ENCODE peak calls at places on chromosome 9, in nine cellular contexts. C is NCI-H1417; P is HFF-Myc; L is GM19239; Q is uterus; K is adipocyte; Y is activated T-helper 1 cell treated with Interleukin-2 at 50 U/mL for 16 hours; A is HuH-7; G is activated CD4-positive, alpha-beta memory T cell treated with anti-CD3 and anti-CD28 coated beads, Interleukin-2, amount 10 ng/mL, durations not matched to agents 7 days and 5 days. V is an unnamed sample.

GRCh38 chr9:84670106-84670800 is 724 bp downstream of the NTRK2 start:
- DNase-seq in C (peak), K (peak), L (no peak), Q (no peak), P (no peak), G (no peak), Y (no peak), A (no peak), V (no peak)

GRCh38 chr9:27800159-27800558 is 226.9 kb upstream of the C9orf72 start:
- DNase-seq in G (no peak), Y (no peak), A (no peak), C (no peak), K (no peak), Q (no peak), P (no peak), L (no peak), V (no peak)

GRCh38 chr9:133710661-133711427 is 27.3 kb downstream of the SARDH start:
- DNase-seq in G (no peak), Q (no peak), C (no peak), L (no peak), Y (no peak), A (no peak), P (no peak), K (no peak), V (no peak)

GRCh38 chr9:126474786-126475485 is 138.8 kb upstream of the LMX1B start:
- DNase-seq in P (no peak), A (no peak), Q (no peak), C (no peak), K (peak), Y (no peak), G (no peak), L (no peak), V (peak)

GRCh38 chr9:30913331-30913730 is 1471.1 kb upstream of the ACO1 start:
- DNase-seq in G (no peak), Y (no peak), K (no peak), P (no peak), A (no peak), L (no peak), Q (no peak), C (no peak), V (no peak)

GRCh38 chr9:109454601-109455155 is 43.4 kb downstream of the PTPN3 start:
- DNase-seq in K (no peak), C (no peak), L (no peak), A (no peak), Q (no peak), G (no peak), Y (no peak), P (no peak), V (no peak)

GRCh38 chr9:124437086-124437485 is 13.2 kb upstream of the ADGRD2 start:
- DNase-seq in A (no peak), L (no peak), Q (no peak), P (no peak), G (no peak), Y (no peak), K (no peak), C (no peak), V (no peak)

GRCh38 chr9:131310833-131311554 is 21.5 kb downstream of the PLPP7 start:
- DNase-seq in G (peak), Q (no peak), Y (peak), P (no peak), L (peak), C (no peak), K (no peak), A (no peak), V (no peak)

GRCh38 chr9:127973169-127974001 is 7.4 kb downstream of the EEIG1 start:
- DNase-seq in Q (no peak), Y (no peak), L (no peak), K (no peak), P (no peak), G (no peak), C (peak), A (no peak), V (no peak)

GRCh38 chr9:86557063-86557766 is 203.0 kb upstream of the TUT7 start:
- DNase-seq in Q (peak), K (peak), G (no peak), L (no peak), Y (no peak), C (no peak), P (no peak), A (no peak), V (peak)

GRCh38 chr9:98171176-98171925 is 21.1 kb downstream of the CORO2A start:
- DNase-seq in G (no peak), Q (no peak), K (no peak), A (no peak), C (no peak), Y (no peak), L (no peak), P (no peak), V (no peak)

GRCh38 chr9:36924071-36924470 is 110.0 kb downstream of the PAX5 start:
- DNase-seq in A (no peak), C (peak), K (peak), L (no peak), G (peak), Y (no peak), Q (no peak), P (peak), V (peak)

GRCh38 chr9:642014-642413 is 199.5 kb upstream of the DMRT1 start:
- DNase-seq in Q (no peak), A (no peak), C (no peak), K (no peak), P (no peak), L (no peak), G (no peak), Y (no peak), V (no peak)

GRCh38 chr9:75108571-75108970 is 20.3 kb downstream of the OSTF1 start:
- DNase-seq in P (no peak), Y (no peak), L (no peak), A (no peak), K (peak), Q (peak), C (no peak), G (peak), V (no peak)

GRCh38 chr9:2016411-2017208 is 1.5 kb downstream of the SMARCA2 start:
- DNase-seq in K (peak), Q (peak), C (peak), A (peak), L (no peak), G (peak), P (peak), Y (peak), V (no peak)

GRCh38 chr9:106486685-106487084 is 376.3 kb upstream of the ZNF462 start:
- DNase-seq in L (no peak), Y (no peak), G (no peak), K (no peak), C (no peak), A (no peak), P (no peak), Q (no peak), V (no peak)

GRCh38 chr9:19028835-19029451 is 4.1 kb downstream of the SAXO1 start:
- DNase-seq in Q (peak), C (peak), Y (no peak), A (peak), L (peak), P (peak), G (peak), K (peak), V (peak)

GRCh38 chr9:137786511-137786920 is 91.1 kb upstream of the CACNA1B start:
- DNase-seq in C (no peak), Q (no peak), L (no peak), Y (no peak), K (no peak), G (no peak), P (no peak), A (no peak), V (no peak)

GRCh38 chr9:93303806-93304573 is 120.1 kb downstream of the WNK2 start:
- DNase-seq in G (no peak), A (no peak), Q (no peak), Y (no peak), K (no peak), C (no peak), L (no peak), P (no peak), V (no peak)

GRCh38 chr9:14198544-14199510 is 115.1 kb downstream of the NFIB start:
- DNase-seq in A (no peak), K (no peak), L (no peak), P (no peak), C (no peak), G (no peak), Y (no peak), Q (peak), V (no peak)

GRCh38 chr9:35956646-35957045 is 1.3 kb downstream of the OR2S2 start:
- DNase-seq in P (no peak), C (no peak), K (no peak), Q (no peak), G (no peak), A (no peak), L (no peak), Y (no peak), V (no peak)

GRCh38 chr9:134307674-134308638 is 18.3 kb upstream of the RXRA start:
- DNase-seq in C (no peak), Q (no peak), P (no peak), L (no peak), Y (no peak), K (no peak), A (no peak), G (no peak), V (no peak)

GRCh38 chr9:101796044-101796443 is 57.6 kb upstream of the GRIN3A start:
- DNase-seq in P (no peak), A (no peak), G (no peak), Q (no peak), L (no peak), Y (no peak), C (no peak), K (no peak), V (no peak)

GRCh38 chr9:70111042-70111602 is 67.5 kb downstream of the MAMDC2 start:
- DNase-seq in P (peak), G (peak), A (peak), Q (peak), Y (peak), K (peak), C (peak), L (peak), V (no peak)

GRCh38 chr9:87725356-87725899 is 491 bp upstream of the CTSL start:
- DNase-seq in A (no peak), L (no peak), P (peak), Y (no peak), Q (no peak), K (peak), C (no peak), G (no peak), V (no peak)

GRCh38 chr9:136791466-136792276 is 527 bp downstream of the TMEM141 start:
- DNase-seq in L (no peak), P (no peak), C (peak), Q (peak), K (peak), Y (peak), A (peak), G (peak), V (no peak)

GRCh38 chr9:103789686-103790085 is 304.4 kb upstream of the SMC2 start:
- DNase-seq in C (no peak), K (peak), Q (no peak), Y (no peak), P (no peak), L (no peak), A (no peak), G (no peak), V (no peak)

GRCh38 chr9:33742519-33742918 is 52.8 kb upstream of the PRSS3 start:
- DNase-seq in Y (no peak), C (peak), A (peak), Q (no peak), K (no peak), L (no peak), P (no peak), G (no peak), V (no peak)

GRCh38 chr9:93301911-93302525 is 118.1 kb downstream of the WNK2 start:
- DNase-seq in L (no peak), A (no peak), C (no peak), K (no peak), Q (peak), Y (no peak), P (no peak), G (no peak), V (no peak)

GRCh38 chr9:129309041-129309430 is 131.0 kb upstream of the IER5L start:
- DNase-seq in K (no peak), C (no peak), Y (no peak), L (no peak), P (no peak), Q (no peak), G (no peak), A (no peak), V (no peak)

GRCh38 chr9:120873512-120873911 is 3.5 kb downstream of the PHF19 start:
- DNase-seq in L (no peak), G (no peak), Y (no peak), C (no peak), Q (no peak), A (no peak), P (no peak), K (no peak), V (no peak)

GRCh38 chr9:7324031-7324654 is 475.4 kb downstream of the DMAC1 start:
- DNase-seq in P (no peak), G (no peak), A (no peak), K (no peak), Y (no peak), L (no peak), Q (no peak), C (no peak), V (no peak)

GRCh38 chr9:9305600-9305999 is 1307.2 kb downstream of the PTPRD start:
- DNase-seq in A (no peak), Y (no peak), P (no peak), K (no peak), L (no peak), C (no peak), G (no peak), Q (no peak), V (no peak)

GRCh38 chr9:134928796-134929559 is 11.3 kb upstream of the FCN1 start:
- DNase-seq in Q (no peak), Y (no peak), P (no peak), L (no peak), A (no peak), C (no peak), G (no peak), K (no peak), V (no peak)

V was measured in AG04449.